ENCODE peak calls at places on chromosomes 16 and 17, in nine cellular contexts. One of them, this sample, is unnamed.

GRCh38 chr16:81457326-81458133 is 12.9 kb downstream of the CMIP start:
- DNase-seq in COR-L47: no peak
- DNase-seq in stimulated activated CD4-positive, alpha-beta T cell treated with anti-CD3 and anti-CD28 coated beads, Interleukin-15, amount 100 ng/mL, for 24 hours: no peak
- DNase-seq in NCI-H446: no peak
- DNase-seq in T1000: peak; percentile 3
- DNase-seq in WTC11: no peak
- DNase-seq in left kidney: no peak
- DNase-seq in cardiac fibroblast: peak; percentile 73
- DNase-seq in astrocyte of the hippocampus: peak; percentile 87
- DNase-seq in this sample: no peak

GRCh38 chr16:79362312-79362970 is 238.1 kb downstream of the MAF start:
- DNase-seq in NCI-H446: no peak
- DNase-seq in WTC11: no peak
- DNase-seq in cardiac fibroblast: no peak
- DNase-seq in left kidney: no peak
- DNase-seq in COR-L47: no peak
- DNase-seq in T1000: no peak
- DNase-seq in stimulated activated CD4-positive, alpha-beta T cell treated with anti-CD3 and anti-CD28 coated beads, Interleukin-15, amount 100 ng/mL, for 24 hours: no peak
- DNase-seq in astrocyte of the hippocampus: no peak
- DNase-seq in this sample: peak; percentile 5

GRCh38 chr16:50485232-50485631 is 63.0 kb upstream of the NKD1 start:
- DNase-seq in astrocyte of the hippocampus: no peak
- DNase-seq in WTC11: no peak
- DNase-seq in cardiac fibroblast: no peak
- DNase-seq in T1000: no peak
- DNase-seq in COR-L47: no peak
- DNase-seq in NCI-H446: no peak
- DNase-seq in stimulated activated CD4-positive, alpha-beta T cell treated with anti-CD3 and anti-CD28 coated beads, Interleukin-15, amount 100 ng/mL, for 24 hours: no peak
- DNase-seq in left kidney: no peak
- DNase-seq in this sample: no peak

GRCh38 chr17:31740611-31741082 is 118.4 kb downstream of the COPRS start:
- DNase-seq in astrocyte of the hippocampus: peak; percentile 67
- DNase-seq in COR-L47: no peak
- DNase-seq in stimulated activated CD4-positive, alpha-beta T cell treated with anti-CD3 and anti-CD28 coated beads, Interleukin-15, amount 100 ng/mL, for 24 hours: no peak
- DNase-seq in cardiac fibroblast: peak; percentile 65
- DNase-seq in WTC11: no peak
- DNase-seq in left kidney: no peak
- DNase-seq in NCI-H446: no peak
- DNase-seq in T1000: peak; percentile 63
- DNase-seq in this sample: no peak

GRCh38 chr16:52561910-52562741 is 15.2 kb upstream of the TOX3 start:
- DNase-seq in COR-L47: peak; percentile 80
- DNase-seq in stimulated activated CD4-positive, alpha-beta T cell treated with anti-CD3 and anti-CD28 coated beads, Interleukin-15, amount 100 ng/mL, for 24 hours: no peak
- DNase-seq in left kidney: no peak
- DNase-seq in T1000: no peak
- DNase-seq in NCI-H446: no peak
- DNase-seq in WTC11: no peak
- DNase-seq in astrocyte of the hippocampus: no peak
- DNase-seq in cardiac fibroblast: no peak
- DNase-seq in this sample: no peak

GRCh38 chr16:8972843-8973586 is 9.3 kb upstream of the USP7 start:
- DNase-seq in left kidney: no peak
- DNase-seq in T1000: no peak
- DNase-seq in WTC11: no peak
- DNase-seq in cardiac fibroblast: no peak
- DNase-seq in COR-L47: no peak
- DNase-seq in stimulated activated CD4-positive, alpha-beta T cell treated with anti-CD3 and anti-CD28 coated beads, Interleukin-15, amount 100 ng/mL, for 24 hours: no peak
- DNase-seq in NCI-H446: no peak
- DNase-seq in astrocyte of the hippocampus: peak; percentile 74
- DNase-seq in this sample: no peak

GRCh38 chr17:35892091-35892637 is 12.0 kb upstream of the CCL5 start:
- DNase-seq in astrocyte of the hippocampus: peak; percentile 39
- DNase-seq in T1000: no peak
- DNase-seq in cardiac fibroblast: peak; percentile 68
- DNase-seq in COR-L47: no peak
- DNase-seq in left kidney: no peak
- DNase-seq in WTC11: no peak
- DNase-seq in NCI-H446: no peak
- DNase-seq in stimulated activated CD4-positive, alpha-beta T cell treated with anti-CD3 and anti-CD28 coated beads, Interleukin-15, amount 100 ng/mL, for 24 hours: peak; percentile 74
- DNase-seq in this sample: no peak

GRCh38 chr17:83068641-83069570 is 10.5 kb upstream of the METRNL start:
- DNase-seq in astrocyte of the hippocampus: no peak
- DNase-seq in WTC11: no peak
- DNase-seq in stimulated activated CD4-positive, alpha-beta T cell treated with anti-CD3 and anti-CD28 coated beads, Interleukin-15, amount 100 ng/mL, for 24 hours: no peak
- DNase-seq in NCI-H446: no peak
- DNase-seq in left kidney: no peak
- DNase-seq in T1000: no peak
- DNase-seq in COR-L47: no peak
- DNase-seq in cardiac fibroblast: no peak
- DNase-seq in this sample: no peak

GRCh38 chr16:12063435-12063834 is 86.9 kb downstream of the SNX29 start:
- DNase-seq in T1000: no peak
- DNase-seq in left kidney: no peak
- DNase-seq in NCI-H446: no peak
- DNase-seq in WTC11: no peak
- DNase-seq in cardiac fibroblast: no peak
- DNase-seq in COR-L47: no peak
- DNase-seq in astrocyte of the hippocampus: no peak
- DNase-seq in stimulated activated CD4-positive, alpha-beta T cell treated with anti-CD3 and anti-CD28 coated beads, Interleukin-15, amount 100 ng/mL, for 24 hours: no peak
- DNase-seq in this sample: no peak

This sample was measured in coronary artery.